ENCODE peak calls at places on chromosomes 13 and 19, in eight cellular contexts. L is AG04450, F is lower leg skin, T is astrocyte, R is AG09309, U is astrocyte of the spinal cord, O is ascending aorta, Q is tibial nerve. I is an unnamed sample.

GRCh38 chr13:30743319-30744055 is 8.1 kb downstream of the ALOX5AP start:
- DNase-seq in F (peak), L (peak), T (peak), O (no peak), Q (no peak), U (peak), R (peak), I (no peak)

GRCh38 chr13:41809962-41810361 is 150.9 kb downstream of the VWA8 start:
- DNase-seq in Q (no peak), L (no peak), F (no peak), T (no peak), U (no peak), R (no peak), O (no peak), I (no peak)

GRCh38 chr19:42627916-42628315 is 33.2 kb upstream of the CEACAM8 start:
- DNase-seq in O (no peak), L (no peak), R (no peak), T (no peak), F (no peak), Q (no peak), U (no peak), I (no peak)

GRCh38 chr13:91767681-91768080 is 369.3 kb downstream of the GPC5 start:
- DNase-seq in F (no peak), U (no peak), Q (no peak), O (no peak), L (no peak), R (no peak), T (no peak), I (no peak)

GRCh38 chr13:36997716-36998427 is 1.3 kb downstream of the ALG5 start:
- DNase-seq in F (no peak), T (no peak), O (no peak), L (no peak), Q (no peak), R (no peak), U (no peak), I (no peak)

GRCh38 chr13:101681834-101682233 is 229.4 kb downstream of the ITGBL1 start:
- DNase-seq in T (no peak), L (no peak), Q (no peak), F (no peak), U (peak), R (no peak), O (no peak), I (no peak)

GRCh38 chr19:35905178-35905727 is 2.8 kb downstream of the TYROBP start:
- DNase-seq in L (no peak), R (no peak), F (no peak), T (no peak), U (no peak), O (no peak), Q (no peak), I (no peak)

GRCh38 chr13:63344711-63345110 is 1929.1 kb upstream of the PCDH20 start:
- DNase-seq in F (no peak), O (no peak), L (no peak), Q (no peak), U (no peak), R (no peak), T (no peak), I (no peak)

GRCh38 chr13:44848956-44849748 is 140.1 kb downstream of the NUFIP1 start:
- DNase-seq in L (no peak), U (no peak), T (peak), O (no peak), Q (no peak), R (no peak), F (peak), I (no peak)

GRCh38 chr13:97339019-97339988 is 94.7 kb upstream of the RAP2A start:
- DNase-seq in L (peak), T (peak), R (peak), U (peak), Q (no peak), O (no peak), F (no peak), I (no peak)

GRCh38 chr13:23348270-23349126 is 85.0 kb downstream of the SACS start:
- DNase-seq in L (no peak), Q (no peak), T (no peak), O (no peak), F (no peak), U (no peak), R (no peak), I (no peak)

GRCh38 chr13:91280806-91281205 is 66.7 kb upstream of the MIR17HG start:
- DNase-seq in T (no peak), U (no peak), F (no peak), R (no peak), L (no peak), Q (no peak), O (no peak), I (no peak)

GRCh38 chr19:1126984-1127760 is 23.4 kb downstream of the GPX4 start:
- DNase-seq in R (no peak), Q (no peak), T (no peak), F (no peak), O (no peak), L (no peak), U (no peak), I (no peak)

GRCh38 chr13:50167967-50168366 is 152.7 kb downstream of the KCNRG start:
- DNase-seq in R (no peak), L (no peak), U (no peak), Q (no peak), F (no peak), O (no peak), T (no peak), I (no peak)

GRCh38 chr19:38303517-38304351 is at the start of gene C19orf33:
- DNase-seq in O (no peak), F (peak), Q (no peak), R (no peak), L (no peak), U (peak), T (peak), I (no peak)

GRCh38 chr13:100304241-100304640 is 215.3 kb downstream of the PCCA start:
- DNase-seq in Q (no peak), T (no peak), U (no peak), R (no peak), F (no peak), L (no peak), O (no peak), I (no peak)

GRCh38 chr19:4305253-4305612 is 835 bp downstream of the FSD1 start:
- DNase-seq in Q (no peak), R (no peak), T (no peak), O (no peak), F (no peak), U (no peak), L (no peak), I (no peak)

GRCh38 chr13:33401238-33401637 is 115.7 kb upstream of the STARD13 start:
- DNase-seq in T (no peak), L (no peak), Q (no peak), R (no peak), O (no peak), F (no peak), U (no peak), I (no peak)

GRCh38 chr13:113077953-113078894 is 27.4 kb upstream of the F7 start:
- DNase-seq in R (no peak), T (no peak), F (no peak), U (no peak), L (no peak), O (no peak), Q (no peak), I (no peak)

GRCh38 chr19:38898788-38899446 is 501 bp downstream of the SIRT2 start:
- DNase-seq in F (peak), T (peak), Q (no peak), R (no peak), U (peak), L (no peak), O (no peak), I (no peak)

GRCh38 chr19:8209111-8209964 is at the start of gene CERS4:
- DNase-seq in U (peak), O (no peak), T (peak), R (no peak), L (no peak), F (peak), Q (peak), I (peak)

GRCh38 chr19:10142701-10143375 is 23.1 kb upstream of the EIF3G start:
- DNase-seq in R (no peak), U (no peak), T (no peak), L (no peak), O (no peak), Q (no peak), F (no peak), I (no peak)

GRCh38 chr13:22517544-22517943 is 663.2 kb upstream of the SGCG start:
- DNase-seq in L (no peak), R (no peak), T (no peak), U (no peak), O (no peak), Q (no peak), F (no peak), I (no peak)

GRCh38 chr19:48963371-48964204 is 1.5 kb upstream of the FTL start:
- DNase-seq in O (no peak), U (peak), T (peak), Q (peak), F (peak), L (no peak), R (no peak), I (peak)

GRCh38 chr13:108155185-108156106 is 59.9 kb downstream of the LIG4 start:
- DNase-seq in U (peak), L (no peak), F (no peak), O (no peak), R (peak), T (peak), Q (peak), I (peak)

GRCh38 chr13:73168993-73169401 is 110.2 kb downstream of the KLF5 start:
- DNase-seq in T (peak), L (peak), Q (no peak), O (no peak), R (no peak), U (peak), F (peak), I (no peak)

GRCh38 chr13:77544765-77545316 is 9.3 kb downstream of the SCEL start:
- DNase-seq in L (no peak), R (no peak), T (no peak), Q (no peak), U (no peak), O (no peak), F (no peak), I (no peak)

GRCh38 chr19:7263066-7263465 is 31.1 kb downstream of the INSR start:
- DNase-seq in O (no peak), U (no peak), L (no peak), Q (no peak), F (no peak), R (no peak), T (no peak), I (no peak)

GRCh38 chr19:35346193-35347052 is 1.3 kb upstream of the FFAR1 start:
- DNase-seq in R (no peak), U (no peak), O (no peak), F (no peak), L (no peak), Q (no peak), T (no peak), I (no peak)

GRCh38 chr19:49391581-49392399 is 3.7 kb downstream of the KASH5 start:
- DNase-seq in R (no peak), T (peak), O (peak), F (peak), L (peak), U (peak), Q (peak), I (peak)

GRCh38 chr19:45882652-45883585 is 3.0 kb downstream of the IRF2BP1 start:
- DNase-seq in F (peak), O (no peak), Q (peak), U (peak), L (peak), R (peak), T (peak), I (peak)

GRCh38 chr19:1229056-1229607 is 8.7 kb downstream of the CBARP start:
- DNase-seq in T (no peak), R (no peak), Q (no peak), O (no peak), F (no peak), U (no peak), L (no peak), I (no peak)

GRCh38 chr19:7668842-7669241 is at the start of gene RETN:
- DNase-seq in L (no peak), R (no peak), T (no peak), F (no peak), O (no peak), U (no peak), Q (no peak), I (no peak)

GRCh38 chr19:46383171-46383815 is 30.1 kb downstream of the CCDC8 start:
- DNase-seq in O (no peak), L (no peak), Q (no peak), F (no peak), R (no peak), T (no peak), U (no peak), I (peak)

GRCh38 chr19:10756371-10756770 is 38.5 kb downstream of the DNM2 start:
- DNase-seq in T (no peak), U (no peak), R (no peak), Q (no peak), F (no peak), O (no peak), L (no peak), I (no peak)

GRCh38 chr13:52926971-52927370 is 78.5 kb upstream of the PCDH8 start:
- DNase-seq in L (no peak), T (no peak), R (no peak), Q (no peak), O (no peak), U (no peak), F (no peak), I (no peak)

GRCh38 chr13:52925221-52925620 is 76.8 kb upstream of the PCDH8 start:
- DNase-seq in O (no peak), U (no peak), T (no peak), F (no peak), R (no peak), L (no peak), Q (no peak), I (no peak)

GRCh38 chr13:52922961-52923360 is 74.5 kb upstream of the PCDH8 start:
- DNase-seq in R (no peak), U (no peak), L (no peak), T (no peak), Q (no peak), F (no peak), O (no peak), I (no peak)

GRCh38 chr13:52925775-52926285 is 77.4 kb upstream of the PCDH8 start:
- DNase-seq in T (no peak), U (no peak), O (no peak), Q (no peak), F (no peak), R (no peak), L (no peak), I (no peak)

DNA sequence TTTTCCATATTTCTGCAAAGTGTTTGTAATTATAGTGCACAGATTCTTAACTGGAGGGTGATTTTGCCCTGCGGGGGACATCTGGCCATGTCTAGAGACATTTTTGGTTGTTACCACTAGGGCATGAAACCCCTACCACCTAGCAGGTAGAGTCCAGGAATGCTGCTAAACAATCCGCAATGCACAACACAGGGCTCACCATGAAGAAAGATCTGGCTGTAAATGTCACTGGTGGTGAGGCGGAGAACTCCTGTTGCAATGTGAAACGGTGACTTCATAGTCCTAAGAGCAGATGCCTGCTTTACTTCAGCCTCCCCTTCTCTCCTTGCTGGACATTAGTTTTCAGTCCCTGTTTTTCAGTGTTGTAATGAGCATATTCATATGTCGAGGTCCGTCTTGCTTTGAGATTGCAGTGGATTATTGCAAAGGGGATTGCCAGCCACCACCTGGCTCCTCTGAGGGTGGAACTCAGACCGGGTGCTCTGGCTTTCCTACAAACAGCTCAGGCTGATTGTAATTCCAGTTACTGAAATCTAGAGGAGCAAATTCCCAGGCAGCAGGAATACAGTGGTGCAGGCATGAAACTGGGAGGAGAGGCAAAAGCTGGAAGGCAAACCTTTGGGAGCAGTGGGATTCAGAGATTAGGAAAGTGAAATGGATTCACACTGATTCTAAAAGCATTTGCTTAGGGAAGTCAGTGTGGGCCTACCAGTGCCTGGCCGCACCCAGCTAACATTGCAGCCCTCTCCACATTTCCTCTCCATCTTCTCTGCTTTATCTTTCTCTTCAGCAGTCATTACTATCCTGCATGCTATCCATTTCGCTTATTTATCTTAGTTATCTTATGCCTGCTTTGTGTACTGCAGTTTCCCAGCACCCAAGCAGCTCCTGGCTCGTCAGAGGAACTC is 76.1 kb upstream of the PCDH8 start:
- DNase-seq in U (no peak), O (no peak), T (no peak), F (no peak), Q (no peak), L (no peak), R (no peak), I (no peak)
- TF ChIP-seq CTCF in U (no peak), O (no peak), T (no peak), F (no peak), Q (no peak), L (no peak), R (no peak), I (no peak)

DNA sequence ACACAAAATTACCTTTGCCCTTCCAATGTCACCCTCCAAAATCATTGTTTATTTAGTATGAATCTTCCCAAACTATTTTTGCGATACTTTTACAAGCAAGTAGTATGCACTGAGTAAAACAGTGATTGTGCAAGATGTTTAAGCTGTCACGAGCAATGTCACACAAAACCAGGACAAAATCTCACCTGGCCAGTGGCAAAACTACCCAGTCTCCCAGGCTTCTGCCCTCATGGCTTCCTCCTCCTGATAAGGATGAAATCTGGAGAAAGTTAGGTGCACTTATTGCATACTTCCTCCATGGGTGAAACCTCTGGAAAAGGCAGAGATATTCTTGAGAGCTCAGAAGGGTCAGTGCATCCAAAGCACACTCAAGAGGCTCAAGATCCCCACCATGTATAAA is 500.8 kb downstream of the IRS2 start:
- DNase-seq in U (no peak), O (no peak), Q (no peak), R (no peak), T (no peak), L (no peak), F (no peak), I (no peak)
- TF ChIP-seq CTCF in U (no peak), O (no peak), Q (no peak), R (no peak), T (no peak), L (no peak), F (no peak), I (no peak)

DNA sequence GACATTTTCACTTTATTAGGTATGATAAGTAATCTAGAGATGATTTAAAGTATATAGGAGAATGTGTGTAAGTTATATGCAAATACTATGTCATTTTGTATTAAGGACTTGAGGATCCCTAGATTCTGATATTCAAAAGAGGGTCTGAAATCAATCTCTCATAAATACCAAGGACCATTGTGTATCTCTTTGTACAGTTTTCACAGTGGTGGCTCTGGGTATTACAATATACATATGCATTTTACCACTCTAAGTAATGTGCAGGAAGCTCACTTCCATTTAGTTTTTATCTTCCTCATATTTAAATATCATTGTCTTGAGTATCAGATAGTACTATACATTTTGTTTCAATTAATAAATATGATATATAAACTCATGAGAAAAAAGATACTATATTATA is 862.6 kb upstream of the PCDH20 start:
- DNase-seq in U (no peak), T (no peak), R (no peak), O (no peak), F (no peak), L (no peak), Q (no peak), I (no peak)
- TF ChIP-seq CTCF in U (no peak), T (no peak), R (no peak), O (no peak), F (no peak), L (no peak), Q (no peak), I (no peak)

GRCh38 chr19:40521276-40521675 is 54.5 kb downstream of the SPTBN4 start:
- DNase-seq in L (no peak), R (peak), O (no peak), F (no peak), Q (no peak), T (no peak), U (peak), I (no peak)
- TF ChIP-seq CTCF in L (peak), R (peak), O (no peak), F (no peak), Q (no peak), T (peak), U (peak), I (no peak)

GRCh38 chr19:17235618-17236413 is 9.8 kb downstream of the OCEL1 start:
- DNase-seq in T (peak), F (no peak), Q (peak), U (peak), R (peak), O (no peak), L (peak), I (peak)
- TF ChIP-seq CTCF in T (no peak), F (no peak), Q (peak), U (peak), R (peak), O (peak), L (peak), I (peak)

GRCh38 chr19:12126707-12127106 is 13.4 kb downstream of the ZNF20 start:
- DNase-seq in F (no peak), U (no peak), Q (no peak), T (no peak), R (no peak), L (no peak), O (no peak), I (no peak)
- TF ChIP-seq CTCF in F (no peak), U (peak), Q (no peak), T (peak), R (peak), L (peak), O (no peak), I (peak)

DNA sequence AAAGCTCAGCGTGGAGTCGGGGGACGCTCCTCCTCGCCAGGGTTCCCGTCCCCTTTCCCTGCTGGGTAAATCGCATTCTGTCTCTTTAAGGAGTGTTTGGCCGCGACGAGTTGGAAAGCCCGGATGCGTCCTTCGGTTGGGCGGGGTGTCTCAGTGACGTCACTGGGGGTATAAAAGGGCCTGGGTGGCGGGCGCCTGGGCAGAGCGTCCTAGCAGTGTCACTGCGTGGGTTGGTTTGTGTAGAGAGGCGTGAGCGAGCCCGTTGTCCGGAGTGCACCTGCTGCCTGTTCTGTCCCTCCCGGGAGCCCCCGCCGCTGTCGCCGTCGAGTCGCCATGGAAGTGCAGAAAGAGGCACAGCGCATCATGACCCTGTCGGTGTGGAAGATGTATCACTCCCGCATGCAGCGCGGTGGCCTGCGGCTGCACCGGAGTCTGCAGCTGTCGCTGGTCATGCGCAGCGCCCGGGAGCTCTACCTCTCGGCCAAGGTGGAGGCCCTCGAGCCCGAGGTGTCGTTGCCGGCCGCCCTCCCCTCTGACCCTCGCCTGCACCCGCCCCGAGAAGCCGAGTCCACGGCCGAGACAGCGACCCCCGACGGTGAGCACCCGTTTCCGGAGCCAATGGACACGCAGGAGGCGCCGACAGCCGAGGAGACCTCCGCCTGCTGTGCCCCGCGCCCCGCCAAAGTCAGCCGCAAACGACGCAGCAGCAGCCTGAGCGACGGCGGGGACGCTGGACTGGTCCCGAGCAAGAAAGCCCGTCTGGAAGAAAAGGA is 2.8 kb downstream of the IER2 start:
- DNase-seq in O (peak), Q (peak), L (peak), T (peak), R (no peak), U (peak), F (peak), I (peak)
- TF ChIP-seq CTCF in O (peak), Q (peak), L (peak), T (no peak), R (no peak), U (no peak), F (no peak), I (no peak)